ENCODE peak calls at places on chromosome 16, in four cellular contexts. H, J, X and P are unnamed samples.

GRCh38 chr16:57001026-57001669 is 11.8 kb downstream of the NLRC5 start:
- DNase-seq in H (no peak), X (no peak), J (no peak), P (no peak)

GRCh38 chr16:69522732-69523404 is 42.9 kb upstream of the NFAT5 start:
- DNase-seq in X (no peak), J (no peak), H (no peak), P (no peak)

GRCh38 chr16:17313085-17313611 is 157.6 kb downstream of the XYLT1 start:
- DNase-seq in J (peak), H (peak), X (no peak), P (no peak)

GRCh38 chr16:23185661-23186060 is 3.1 kb downstream of the SCNN1G start:
- DNase-seq in X (no peak), H (no peak), J (no peak), P (no peak)

GRCh38 chr16:80682435-80683070 is 121.8 kb downstream of the CDYL2 start:
- DNase-seq in J (peak), H (no peak), X (no peak), P (no peak)

GRCh38 chr16:8721693-8722348 is 47.4 kb downstream of the ABAT start:
- DNase-seq in X (no peak), H (no peak), J (no peak), P (no peak)

GRCh38 chr16:30722443-30722842 is 23.5 kb downstream of the SRCAP start:
- DNase-seq in X (no peak), H (no peak), J (no peak), P (no peak)

GRCh38 chr16:67648088-67648763 is 3.3 kb downstream of the CARMIL2 start:
- DNase-seq in J (no peak), X (no peak), H (no peak), P (no peak)

GRCh38 chr16:85566502-85567100 is 46.5 kb upstream of the GSE1 start:
- DNase-seq in X (no peak), J (no peak), H (no peak), P (no peak)

GRCh38 chr16:17370233-17371013 is 100.3 kb downstream of the XYLT1 start:
- DNase-seq in X (no peak), H (no peak), J (peak), P (no peak)